ENCODE peak calls at places on chromosomes 16 and 17, in seven cellular contexts. One of them, this sample, is unnamed.

GRCh38 chr17:58300336-58300735 is 19.6 kb upstream of the MPO start:
- DNase-seq in fibroblast of lung: no peak
- DNase-seq in lower leg skin: no peak
- DNase-seq in omental fat pad: no peak
- DNase-seq in transverse colon: no peak
- DNase-seq in uterus: no peak
- DNase-seq in nephron progenitor cell: no peak
- DNase-seq in this sample: no peak

GRCh38 chr16:50475170-50475569 is 73.0 kb upstream of the NKD1 start:
- DNase-seq in fibroblast of lung: no peak
- DNase-seq in lower leg skin: no peak
- DNase-seq in omental fat pad: no peak
- DNase-seq in transverse colon: no peak
- DNase-seq in uterus: no peak
- DNase-seq in nephron progenitor cell: no peak
- DNase-seq in this sample: no peak

GRCh38 chr17:44317545-44317944 is 7.1 kb downstream of the SLC25A39 start:
- DNase-seq in fibroblast of lung: no peak
- DNase-seq in lower leg skin: no peak
- DNase-seq in omental fat pad: no peak
- DNase-seq in transverse colon: no peak
- DNase-seq in uterus: no peak
- DNase-seq in nephron progenitor cell: no peak
- DNase-seq in this sample: no peak

GRCh38 chr17:5747964-5748363 is 163.7 kb upstream of the NLRP1 start:
- DNase-seq in fibroblast of lung: no peak
- DNase-seq in lower leg skin: peak
- DNase-seq in omental fat pad: no peak
- DNase-seq in transverse colon: no peak
- DNase-seq in uterus: no peak
- DNase-seq in nephron progenitor cell: no peak
- DNase-seq in this sample: no peak

GRCh38 chr16:73951541-73951940 is 345.1 kb upstream of the PSMD7 start:
- DNase-seq in fibroblast of lung: no peak
- DNase-seq in lower leg skin: no peak
- DNase-seq in omental fat pad: no peak
- DNase-seq in transverse colon: peak
- DNase-seq in uterus: no peak
- DNase-seq in nephron progenitor cell: no peak
- DNase-seq in this sample: no peak

GRCh38 chr17:50708050-50709000 is 611 bp upstream of the ANKRD40 start:
- DNase-seq in fibroblast of lung: no peak
- DNase-seq in lower leg skin: no peak
- DNase-seq in omental fat pad: no peak
- DNase-seq in transverse colon: no peak
- DNase-seq in uterus: no peak
- DNase-seq in nephron progenitor cell: no peak
- DNase-seq in this sample: no peak

GRCh38 chr16:66754819-66755218 is 3.4 kb upstream of the DYNC1LI2 start:
- DNase-seq in fibroblast of lung: no peak
- DNase-seq in lower leg skin: no peak
- DNase-seq in omental fat pad: no peak
- DNase-seq in transverse colon: no peak
- DNase-seq in uterus: no peak
- DNase-seq in nephron progenitor cell: no peak
- DNase-seq in this sample: no peak

GRCh38 chr16:15592324-15592723 is 50.6 kb downstream of the MARF1 start:
- DNase-seq in fibroblast of lung: no peak
- DNase-seq in lower leg skin: peak
- DNase-seq in omental fat pad: no peak
- DNase-seq in transverse colon: peak
- DNase-seq in uterus: no peak
- DNase-seq in nephron progenitor cell: no peak
- DNase-seq in this sample: no peak

GRCh38 chr16:28193530-28194423 is 18.0 kb downstream of the XPO6 start:
- DNase-seq in fibroblast of lung: peak
- DNase-seq in lower leg skin: no peak
- DNase-seq in omental fat pad: no peak
- DNase-seq in transverse colon: no peak
- DNase-seq in uterus: no peak
- DNase-seq in nephron progenitor cell: no peak
- DNase-seq in this sample: no peak

GRCh38 chr16:4529085-4530060 is 9.2 kb downstream of the CDIP1 start:
- DNase-seq in fibroblast of lung: peak
- DNase-seq in lower leg skin: no peak
- DNase-seq in omental fat pad: no peak
- DNase-seq in transverse colon: no peak
- DNase-seq in uterus: no peak
- DNase-seq in nephron progenitor cell: no peak
- DNase-seq in this sample: no peak

GRCh38 chr17:40112191-40112590 is 9.6 kb upstream of the MSL1 start:
- DNase-seq in fibroblast of lung: no peak
- DNase-seq in lower leg skin: no peak
- DNase-seq in omental fat pad: no peak
- DNase-seq in transverse colon: no peak
- DNase-seq in uterus: no peak
- DNase-seq in nephron progenitor cell: no peak
- DNase-seq in this sample: no peak

GRCh38 chr16:6031102-6031501 is 933.5 kb upstream of the EEF2KMT start:
- DNase-seq in fibroblast of lung: no peak
- DNase-seq in lower leg skin: no peak
- DNase-seq in omental fat pad: no peak
- DNase-seq in transverse colon: no peak
- DNase-seq in uterus: no peak
- DNase-seq in nephron progenitor cell: no peak
- DNase-seq in this sample: no peak

GRCh38 chr16:47358816-47359215 is 102.0 kb downstream of the ITFG1 start:
- DNase-seq in fibroblast of lung: peak
- DNase-seq in lower leg skin: no peak
- DNase-seq in omental fat pad: no peak
- DNase-seq in transverse colon: no peak
- DNase-seq in uterus: no peak
- DNase-seq in nephron progenitor cell: no peak
- DNase-seq in this sample: no peak

GRCh38 chr17:50914510-50914849 is 48.3 kb upstream of the TOB1 start:
- DNase-seq in fibroblast of lung: no peak
- DNase-seq in lower leg skin: no peak
- DNase-seq in omental fat pad: no peak
- DNase-seq in transverse colon: no peak
- DNase-seq in uterus: no peak
- DNase-seq in nephron progenitor cell: no peak
- DNase-seq in this sample: no peak

GRCh38 chr16:50697421-50697715 is 4.0 kb downstream of the NOD2 start:
- DNase-seq in fibroblast of lung: no peak
- DNase-seq in lower leg skin: no peak
- DNase-seq in omental fat pad: no peak
- DNase-seq in transverse colon: no peak
- DNase-seq in uterus: no peak
- DNase-seq in nephron progenitor cell: no peak
- DNase-seq in this sample: no peak

GRCh38 chr16:2159052-2159838 is 3.7 kb downstream of the TRAF7 start:
- DNase-seq in fibroblast of lung: peak
- DNase-seq in lower leg skin: no peak
- DNase-seq in omental fat pad: no peak
- DNase-seq in transverse colon: peak
- DNase-seq in uterus: peak
- DNase-seq in nephron progenitor cell: no peak
- DNase-seq in this sample: no peak

GRCh38 chr17:67615011-67615561 is 102.7 kb upstream of the NOL11 start:
- DNase-seq in fibroblast of lung: peak
- DNase-seq in lower leg skin: no peak
- DNase-seq in omental fat pad: no peak
- DNase-seq in transverse colon: no peak
- DNase-seq in uterus: no peak
- DNase-seq in nephron progenitor cell: no peak
- DNase-seq in this sample: no peak

GRCh38 chr17:77501101-77501566 is 360.4 kb downstream of the SEC14L1 start:
- DNase-seq in fibroblast of lung: no peak
- DNase-seq in lower leg skin: no peak
- DNase-seq in omental fat pad: no peak
- DNase-seq in transverse colon: peak
- DNase-seq in uterus: peak
- DNase-seq in nephron progenitor cell: peak
- DNase-seq in this sample: no peak

GRCh38 chr16:89174877-89175276 is 3.3 kb downstream of the CDH15 start:
- DNase-seq in fibroblast of lung: peak
- DNase-seq in lower leg skin: no peak
- DNase-seq in omental fat pad: no peak
- DNase-seq in transverse colon: no peak
- DNase-seq in uterus: no peak
- DNase-seq in nephron progenitor cell: no peak
- DNase-seq in this sample: no peak

GRCh38 chr17:31584436-31585279 is 193.2 kb downstream of the RAB11FIP4 start:
- DNase-seq in fibroblast of lung: no peak
- DNase-seq in lower leg skin: no peak
- DNase-seq in omental fat pad: no peak
- DNase-seq in transverse colon: no peak
- DNase-seq in uterus: no peak
- DNase-seq in nephron progenitor cell: no peak
- DNase-seq in this sample: no peak

GRCh38 chr17:56440391-56440790 is 153.1 kb upstream of the NOG start:
- DNase-seq in fibroblast of lung: peak
- DNase-seq in lower leg skin: no peak
- DNase-seq in omental fat pad: no peak
- DNase-seq in transverse colon: no peak
- DNase-seq in uterus: no peak
- DNase-seq in nephron progenitor cell: no peak
- DNase-seq in this sample: no peak

GRCh38 chr17:55825213-55825612 is 74.4 kb downstream of the PCTP start:
- DNase-seq in fibroblast of lung: no peak
- DNase-seq in lower leg skin: no peak
- DNase-seq in omental fat pad: no peak
- DNase-seq in transverse colon: no peak
- DNase-seq in uterus: no peak
- DNase-seq in nephron progenitor cell: no peak
- DNase-seq in this sample: no peak

GRCh38 chr16:14003119-14003570 is 68.0 kb upstream of the MRTFB start:
- DNase-seq in fibroblast of lung: peak
- DNase-seq in lower leg skin: peak
- DNase-seq in omental fat pad: no peak
- DNase-seq in transverse colon: peak
- DNase-seq in uterus: peak
- DNase-seq in nephron progenitor cell: peak
- DNase-seq in this sample: peak

GRCh38 chr17:74433421-74434121 is 1.7 kb downstream of the GPRC5C start:
- DNase-seq in fibroblast of lung: no peak
- DNase-seq in lower leg skin: no peak
- DNase-seq in omental fat pad: no peak
- DNase-seq in transverse colon: no peak
- DNase-seq in uterus: no peak
- DNase-seq in nephron progenitor cell: peak
- DNase-seq in this sample: no peak

GRCh38 chr16:11370084-11370931 is 25.0 kb downstream of the RMI2 start:
- DNase-seq in fibroblast of lung: no peak
- DNase-seq in lower leg skin: no peak
- DNase-seq in omental fat pad: no peak
- DNase-seq in transverse colon: no peak
- DNase-seq in uterus: no peak
- DNase-seq in nephron progenitor cell: no peak
- DNase-seq in this sample: no peak

GRCh38 chr17:66840061-66840460 is 5.1 kb downstream of the CACNG5 start:
- DNase-seq in fibroblast of lung: no peak
- DNase-seq in lower leg skin: no peak
- DNase-seq in omental fat pad: no peak
- DNase-seq in transverse colon: no peak
- DNase-seq in uterus: no peak
- DNase-seq in nephron progenitor cell: no peak
- DNase-seq in this sample: no peak

GRCh38 chr16:56800355-56800754 is 64.7 kb upstream of the SLC12A3 start:
- DNase-seq in fibroblast of lung: peak
- DNase-seq in lower leg skin: no peak
- DNase-seq in omental fat pad: no peak
- DNase-seq in transverse colon: no peak
- DNase-seq in uterus: no peak
- DNase-seq in nephron progenitor cell: no peak
- DNase-seq in this sample: no peak
- TF ChIP-seq CTCF in fibroblast of lung: no peak
- TF ChIP-seq CTCF in lower leg skin: no peak
- TF ChIP-seq CTCF in omental fat pad: no peak
- TF ChIP-seq CTCF in transverse colon: no peak
- TF ChIP-seq CTCF in uterus: no peak
- TF ChIP-seq CTCF in nephron progenitor cell: no peak
- TF ChIP-seq CTCF in this sample: no peak

GRCh38 chr17:28878981-28879380 is 18.6 kb downstream of the FLOT2 start:
- DNase-seq in fibroblast of lung: peak
- DNase-seq in lower leg skin: no peak
- DNase-seq in omental fat pad: no peak
- DNase-seq in transverse colon: no peak
- DNase-seq in uterus: no peak
- DNase-seq in nephron progenitor cell: peak
- DNase-seq in this sample: no peak
- TF ChIP-seq CTCF in fibroblast of lung: peak
- TF ChIP-seq CTCF in lower leg skin: no peak
- TF ChIP-seq CTCF in omental fat pad: no peak
- TF ChIP-seq CTCF in transverse colon: peak
- TF ChIP-seq CTCF in uterus: no peak
- TF ChIP-seq CTCF in nephron progenitor cell: peak
- TF ChIP-seq CTCF in this sample: no peak

GRCh38 chr17:82782657-82783207 is 30.9 kb downstream of the TBCD start:
- DNase-seq in fibroblast of lung: no peak
- DNase-seq in lower leg skin: no peak
- DNase-seq in omental fat pad: no peak
- DNase-seq in transverse colon: no peak
- DNase-seq in uterus: no peak
- DNase-seq in nephron progenitor cell: no peak
- DNase-seq in this sample: no peak
- TF ChIP-seq CTCF in fibroblast of lung: no peak
- TF ChIP-seq CTCF in lower leg skin: no peak
- TF ChIP-seq CTCF in omental fat pad: no peak
- TF ChIP-seq CTCF in transverse colon: no peak
- TF ChIP-seq CTCF in uterus: no peak
- TF ChIP-seq CTCF in nephron progenitor cell: no peak
- TF ChIP-seq CTCF in this sample: no peak

DNA sequence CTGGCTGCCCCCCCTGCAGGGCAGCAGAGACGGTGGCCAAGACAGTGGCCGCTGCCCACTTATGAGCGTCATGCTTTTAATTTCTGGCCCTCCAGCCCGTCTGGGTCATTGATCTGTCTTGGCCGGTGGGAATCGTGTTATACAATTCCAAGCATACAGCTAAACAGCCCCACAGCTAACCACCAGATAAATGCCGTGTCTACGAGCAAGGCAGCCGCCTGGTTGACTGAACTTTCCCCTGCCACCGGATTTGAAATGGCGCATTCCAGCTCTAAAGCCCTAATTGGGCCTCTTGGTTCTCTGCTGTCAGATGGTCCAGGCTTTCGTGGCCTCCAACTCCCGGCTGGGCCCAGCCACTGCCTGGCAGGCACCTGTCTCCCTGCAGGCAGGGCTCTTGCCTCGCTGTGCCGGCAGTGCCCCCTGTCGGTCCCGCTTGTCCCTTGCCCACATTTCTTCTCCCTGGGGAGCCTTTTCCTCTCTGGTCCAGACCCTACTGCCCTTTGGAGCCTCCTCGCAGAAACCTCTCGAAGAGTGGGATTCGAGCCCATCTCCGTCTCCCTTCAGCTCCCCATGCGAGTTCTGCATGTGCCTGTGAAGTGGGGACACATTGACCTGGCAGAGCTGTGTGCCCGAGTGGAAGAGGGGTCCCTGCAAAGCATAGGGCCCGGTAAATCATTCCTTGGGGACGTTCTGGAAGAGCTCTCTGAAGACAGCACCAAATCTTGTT is 1.8 kb upstream of the RBFOX3 start:
- DNase-seq in fibroblast of lung: peak
- DNase-seq in lower leg skin: no peak
- DNase-seq in omental fat pad: no peak
- DNase-seq in transverse colon: peak
- DNase-seq in uterus: no peak
- DNase-seq in nephron progenitor cell: peak
- DNase-seq in this sample: peak
- TF ChIP-seq CTCF in fibroblast of lung: peak
- TF ChIP-seq CTCF in lower leg skin: no peak
- TF ChIP-seq CTCF in omental fat pad: no peak
- TF ChIP-seq CTCF in transverse colon: peak
- TF ChIP-seq CTCF in uterus: no peak
- TF ChIP-seq CTCF in nephron progenitor cell: peak
- TF ChIP-seq CTCF in this sample: peak

This sample was measured in mesothelial cell of epicardium.